ENCODE peak calls at places on chromosomes 16 and 17, in five cellular contexts. T is uterus, F is pancreas, P is body of pancreas, O is cardiac muscle cell. R is an unnamed sample.
A peak's percentile ranks its signal among the peaks of the same experiment; 100 is the strongest.

GRCh38 chr16:10968509-10968908 is 24.1 kb downstream of the CLEC16A start:
- DNase-seq in T (no peak), F (no peak), P (no peak), O (no peak), R (no peak)

GRCh38 chr17:35612924-35613521 is 25.9 kb downstream of the AP2B1 start:
- DNase-seq in T (no peak), F (no peak), P (peak; percentile 73), O (peak; percentile 65), R (peak; percentile 72)

GRCh38 chr16:23398987-23399805 is 53.8 kb downstream of the COG7 start:
- DNase-seq in T (no peak), F (peak; percentile 37), P (peak; percentile 65), O (peak; percentile 52), R (no peak)

GRCh38 chr16:76207270-76207669 is 69.9 kb upstream of the CNTNAP4 start:
- DNase-seq in T (no peak), F (no peak), P (no peak), O (no peak), R (no peak)

GRCh38 chr16:2154533-2155090 is 970 bp upstream of the TRAF7 start:
- DNase-seq in T (no peak), F (no peak), P (no peak), O (no peak), R (no peak)

GRCh38 chr17:65079489-65079900 is 23.0 kb upstream of the GNA13 start:
- DNase-seq in T (no peak), F (no peak), P (no peak), O (no peak), R (no peak)

GRCh38 chr17:29036584-29036983 is 6.4 kb upstream of the PIPOX start:
- DNase-seq in T (no peak), F (no peak), P (no peak), O (no peak), R (no peak)

GRCh38 chr17:77436481-77436880 is 295.7 kb downstream of the SEC14L1 start:
- DNase-seq in T (no peak), F (no peak), P (no peak), O (no peak), R (no peak)

GRCh38 chr17:81166033-81166472 is at the start of gene AATK:
- DNase-seq in T (no peak), F (no peak), P (no peak), O (no peak), R (no peak)

GRCh38 chr17:59506907-59507726 is 58.3 kb upstream of the DHX40 start:
- DNase-seq in T (no peak), F (no peak), P (no peak), O (no peak), R (no peak)

GRCh38 chr16:578870-579405 is 9.2 kb downstream of the PIGQ start:
- DNase-seq in T (peak; percentile 64), F (peak; percentile 64), P (peak; percentile 87), O (peak; percentile 86), R (peak; percentile 73)

DNA sequence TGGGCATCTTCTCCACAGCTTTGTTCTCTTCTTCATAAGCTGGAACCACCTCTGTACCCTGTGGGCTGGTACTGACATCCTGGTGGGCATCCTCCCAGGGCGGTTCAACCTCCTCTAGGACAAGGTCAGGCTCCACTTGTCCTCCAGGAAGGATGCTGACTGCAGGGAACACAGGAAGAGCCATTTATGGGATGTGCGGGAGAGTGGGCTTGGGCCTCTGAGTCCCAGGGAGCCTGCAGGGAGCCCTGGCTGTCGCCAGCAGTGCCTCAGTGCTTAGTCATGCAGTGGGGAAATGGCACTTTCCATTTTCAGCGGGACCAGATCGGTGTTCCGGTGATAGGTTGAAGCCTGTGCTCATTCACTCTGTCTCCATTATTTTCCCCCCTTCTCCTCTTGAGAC is 20.5 kb downstream of the CNGB1 start:
- DNase-seq in T (no peak), F (no peak), P (no peak), O (no peak), R (no peak)
- H3K4me3 ChIP-seq in T (no peak overlapping the region), F (no peak overlapping the region), P (no peak overlapping the region), O (no peak overlapping the region), R (no peak overlapping the region)

DNA sequence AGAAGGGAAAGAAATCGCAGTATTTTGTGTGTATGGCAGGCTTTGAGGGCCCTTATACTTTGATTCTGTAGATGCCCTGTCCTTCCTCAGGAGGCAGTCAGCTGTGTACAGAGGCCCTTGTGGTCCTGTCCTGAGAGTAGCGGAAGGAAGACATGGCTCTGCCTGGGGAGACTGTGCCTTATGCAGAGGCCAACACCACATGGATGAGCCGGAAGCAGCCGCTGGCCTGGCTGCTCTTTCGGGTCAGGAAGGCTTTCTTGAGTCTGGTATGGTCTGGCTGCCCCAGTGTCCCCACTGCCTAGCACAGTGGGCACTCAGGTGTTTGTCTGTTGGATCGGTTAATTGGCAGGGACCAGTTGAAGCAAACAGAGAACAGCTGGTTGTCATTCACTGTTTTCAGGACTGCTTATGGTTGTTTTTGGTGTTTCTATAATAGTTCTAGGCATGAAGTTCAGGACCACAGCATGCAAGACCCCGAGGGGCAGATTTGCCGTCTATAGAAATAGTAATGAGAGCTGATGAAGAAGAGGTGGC is 12.4 kb downstream of the USP10 start:
- DNase-seq in T (no peak), F (no peak), P (no peak), O (no peak), R (no peak)
- H3K36me3 ChIP-seq in T (no peaks in the 10 kb centered on the region), F (no peaks in the 10 kb centered on the region), P (no peaks in the 10 kb centered on the region), O (no peaks in the 10 kb centered on the region), R (no peaks in the 10 kb centered on the region)

DNA sequence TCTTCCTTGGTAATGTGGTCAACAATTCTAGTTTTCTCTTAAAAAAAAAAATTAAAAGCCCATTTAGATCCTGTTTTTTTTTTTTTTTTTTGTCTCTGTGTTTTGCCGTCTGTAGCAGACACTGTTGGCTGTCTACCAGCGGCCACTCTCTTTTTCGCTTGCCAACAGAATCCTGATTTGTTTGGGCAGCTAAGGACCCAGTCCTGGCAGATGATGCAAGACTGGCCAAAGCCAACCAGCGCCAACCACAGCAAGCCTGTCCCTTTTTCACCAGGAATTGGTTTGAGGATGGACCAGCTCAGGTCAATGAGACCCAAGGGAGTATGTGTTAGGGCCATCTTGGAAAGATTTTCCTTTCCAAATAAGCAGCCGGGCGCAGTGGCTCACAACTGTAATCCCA is 28.2 kb downstream of the ST3GAL2 start:
- DNase-seq in T (no peak), F (no peak), P (no peak), O (no peak), R (no peak)
- H3K9me3 ChIP-seq in T (no peaks in the 10 kb centered on the region), F (no peaks in the 10 kb centered on the region), P (no peaks in the 10 kb centered on the region), O (no peaks in the 10 kb centered on the region), R (no peaks in the 10 kb centered on the region)

GRCh38 chr16:55605756-55606155 is 39.3 kb downstream of the CAPNS2 start:
- DNase-seq in T (no peak), F (no peak), P (no peak), O (no peak), R (no peak)
- H3K4me3 ChIP-seq in T (no peak overlapping the region), F (no peak overlapping the region), P (no peak overlapping the region), O (no peak overlapping the region), R (no peak overlapping the region)

DNA sequence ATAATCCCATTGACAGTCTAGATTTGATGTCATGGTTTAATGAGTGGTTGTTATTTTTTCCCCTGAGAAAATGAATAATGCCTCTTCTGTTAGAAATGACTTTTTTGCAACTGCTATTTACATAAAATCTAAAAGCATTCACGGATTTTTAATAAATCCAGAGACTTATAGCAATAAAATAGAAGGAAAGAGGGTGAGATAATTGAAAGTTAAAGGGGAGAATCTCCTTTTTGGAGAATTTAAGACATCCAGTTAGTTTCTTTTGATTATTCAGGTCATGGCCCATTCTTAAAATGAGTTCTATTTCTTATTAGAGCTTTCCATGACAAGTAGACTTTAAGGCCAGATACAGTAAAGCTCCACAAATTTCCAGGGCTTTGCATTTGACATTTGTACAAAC is 789.1 kb upstream of the SOX9 start:
- DNase-seq in T (no peak), F (no peak), P (no peak), O (no peak), R (no peak)
- H3K36me3 ChIP-seq in T (no peaks in the 10 kb centered on the region), F (no peaks in the 10 kb centered on the region), P (no peaks in the 10 kb centered on the region), O (no peaks in the 10 kb centered on the region), R (no peaks in the 10 kb centered on the region)

DNA sequence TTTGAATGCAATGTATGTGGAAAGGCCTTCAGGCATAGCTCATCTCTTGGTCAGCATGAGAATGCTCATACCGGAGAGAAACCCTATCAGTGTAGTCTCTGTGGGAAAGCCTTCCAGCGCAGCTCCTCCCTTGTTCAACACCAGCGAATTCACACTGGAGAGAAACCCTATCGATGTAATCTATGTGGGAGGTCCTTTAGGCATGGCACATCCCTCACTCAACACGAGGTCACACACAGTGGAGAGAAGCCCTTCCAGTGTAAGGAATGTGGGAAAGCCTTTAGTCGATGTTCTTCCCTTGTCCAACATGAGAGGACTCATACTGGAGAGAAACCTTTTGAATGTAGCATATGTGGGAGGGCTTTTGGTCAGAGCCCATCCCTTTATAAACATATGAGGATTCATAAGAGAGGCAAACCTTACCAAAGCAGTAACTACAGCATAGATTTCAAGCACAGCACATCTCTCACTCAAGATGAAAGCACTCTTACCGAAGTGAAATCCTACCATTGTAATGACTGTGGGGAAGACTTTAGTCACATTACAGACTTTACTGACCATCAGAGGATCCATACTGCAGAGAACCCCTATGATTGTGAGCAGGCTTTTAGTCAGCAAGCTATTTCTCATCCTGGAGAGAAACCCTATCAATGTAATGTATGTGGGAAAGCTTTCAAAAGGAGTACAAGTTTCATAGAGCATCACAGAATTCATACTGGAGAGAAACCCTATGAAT is 24.7 kb downstream of the ZFP90 start:
- DNase-seq in T (no peak), F (no peak), P (no peak), O (no peak), R (no peak)
- H3K9me3 ChIP-seq in T (no peaks in the 10 kb centered on the region), F (peaks cover 13% of the 10 kb centered on the region), P (peaks cover 15% of the 10 kb centered on the region), O (peaks cover 43% of the 10 kb centered on the region), R (peaks cover 7% of the 10 kb centered on the region)

GRCh38 chr16:73058616-73059409 is 10.9 kb upstream of the ZFHX3 start:
- DNase-seq in T (peak; percentile 51), F (no peak), P (peak; percentile 62), O (peak; percentile 72), R (peak; percentile 68)
- H3K4me3 ChIP-seq in T (peak overlapping the region; percentile 70), F (peak overlapping the region; percentile 31), P (peak overlapping the region; percentile 77), O (peak overlapping the region; percentile 99), R (peak overlapping the region; percentile 76)

DNA sequence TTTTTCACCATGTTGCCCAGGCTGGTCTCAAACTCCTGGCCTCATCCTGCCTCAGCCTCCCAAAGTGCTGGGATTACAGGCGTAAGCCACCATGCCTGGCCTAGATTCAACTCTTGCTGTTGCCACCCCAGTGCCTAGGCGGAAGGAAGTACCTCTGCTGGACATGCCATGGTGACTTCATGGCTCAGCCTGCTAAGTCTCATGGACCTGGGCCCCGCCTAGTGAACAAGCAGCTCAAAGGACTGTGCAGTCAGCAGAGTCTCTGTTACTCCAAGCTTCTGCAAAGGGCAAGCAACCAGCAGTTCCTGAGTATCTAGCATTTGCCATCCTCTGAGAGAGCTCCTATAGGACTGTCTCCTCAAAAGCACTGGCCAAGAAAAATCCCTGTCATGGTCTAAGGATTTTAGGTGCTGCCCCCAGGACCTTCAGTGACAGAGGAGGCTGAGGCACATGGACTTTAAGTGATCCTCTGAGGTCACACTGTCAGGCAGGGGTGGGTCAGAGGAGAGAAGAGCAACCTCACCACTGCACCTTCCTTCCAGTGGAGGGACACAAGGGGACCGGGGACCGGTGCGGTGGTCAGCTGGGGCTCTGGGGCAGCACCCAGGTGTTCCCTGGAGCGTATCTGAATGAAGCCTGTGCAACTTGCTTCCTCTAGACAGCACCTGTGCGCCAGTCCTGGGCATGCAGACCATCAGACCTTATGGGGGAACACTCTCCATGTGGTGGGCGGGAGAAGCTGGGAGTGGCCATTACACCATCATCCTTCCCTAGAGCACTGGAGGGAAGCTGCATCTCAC is 71.3 kb downstream of the IL21R start:
- DNase-seq in T (no peak), F (no peak), P (no peak), O (no peak), R (no peak)
- H3K36me3 ChIP-seq in T (no peaks in the 10 kb centered on the region), F (peaks cover 95% of the 10 kb centered on the region), P (peaks cover 58% of the 10 kb centered on the region), O (peaks cover 76% of the 10 kb centered on the region), R (peaks cover 3% of the 10 kb centered on the region)

GRCh38 chr16:55700961-55701360 is 45.2 kb downstream of the SLC6A2 start:
- DNase-seq in T (no peak), F (no peak), P (no peak), O (no peak), R (no peak)
- H3K9me3 ChIP-seq in T (no peaks in the 10 kb centered on the region), F (no peaks in the 10 kb centered on the region), P (no peaks in the 10 kb centered on the region), O (no peaks in the 10 kb centered on the region), R (no peaks in the 10 kb centered on the region)